ENCODE peak calls at places on chromosomes 11 and 22, in ten cellular contexts. X is left cardiac atrium; Q is amniotic stem cell; P is B cell; S is CD4-positive, CD25-positive, alpha-beta regulatory T cell; L is activated T-helper 1 cell treated with anti-CD3 and anti-CD28 coated beads, Interleukin-12 subunit alpha, Interleukin-12 subunit beta, Interleukin-2, Interleukin-4 antibody, amounts not matched to agents 30 ng/mL and 10 ng/mL and 1 ng/mL, durations not matched to agents 14 hours and 24 hours and 36 hours; K is endothelial cell of umbilical vein; M is substantia nigra; T is Kasumi-1; E is GDM1. Z is an unnamed sample.

GRCh38 chr11:72719144-72719543 is 33.1 kb downstream of the ARAP1 start:
- DNase-seq in X (peak), Q (no peak), P (no peak), S (no peak), L (no peak), K (no peak), M (no peak), T (no peak), E (no peak), Z (no peak)

GRCh38 chr11:64406221-64406946 is 47.4 kb downstream of the RPS6KA4 start:
- DNase-seq in X (peak), Q (no peak), P (no peak), S (no peak), L (no peak), K (no peak), M (no peak), T (no peak), E (no peak), Z (no peak)

GRCh38 chr11:108333403-108333899 is 110.6 kb downstream of the ATM start:
- DNase-seq in X (no peak), Q (no peak), P (no peak), S (no peak), L (no peak), K (no peak), M (no peak), T (no peak), E (no peak), Z (no peak)

GRCh38 chr11:64935634-64936081 is at the start of gene GPHA2:
- DNase-seq in X (no peak), Q (no peak), P (no peak), S (no peak), L (no peak), K (no peak), M (no peak), T (no peak), E (no peak), Z (no peak)

GRCh38 chr11:34940026-34940677 is 23.7 kb downstream of the PDHX start:
- DNase-seq in X (no peak), Q (peak), P (no peak), S (no peak), L (no peak), K (no peak), M (no peak), T (no peak), E (no peak), Z (no peak)

GRCh38 chr11:111347002-111347722 is 31.9 kb downstream of the POU2AF1 start:
- DNase-seq in X (no peak), Q (no peak), P (no peak), S (no peak), L (no peak), K (no peak), M (no peak), T (no peak), E (no peak), Z (no peak)

GRCh38 chr11:61375709-61376108 is 13.5 kb downstream of the TMEM138 start:
- DNase-seq in X (no peak), Q (no peak), P (no peak), S (no peak), L (no peak), K (no peak), M (no peak), T (no peak), E (no peak), Z (no peak)

GRCh38 chr11:103111400-103111799 is 2.2 kb downstream of the DYNC2H1 start:
- DNase-seq in X (no peak), Q (no peak), P (no peak), S (no peak), L (no peak), K (no peak), M (no peak), T (no peak), E (no peak), Z (no peak)

GRCh38 chr22:27804683-27805297 is 3.2 kb upstream of the MN1 start:
- DNase-seq in X (peak), Q (peak), P (peak), S (peak), L (peak), K (peak), M (no peak), T (peak), E (peak), Z (peak)

GRCh38 chr11:118343981-118344521 is at the start of gene CD3G:
- DNase-seq in X (no peak), Q (no peak), P (no peak), S (peak), L (peak), K (no peak), M (no peak), T (no peak), E (no peak), Z (no peak)

GRCh38 chr11:134134167-134134566 is 65.3 kb downstream of the JAM3 start:
- DNase-seq in X (no peak), Q (no peak), P (no peak), S (no peak), L (no peak), K (no peak), M (no peak), T (no peak), E (no peak), Z (no peak)

GRCh38 chr11:92735039-92735438 is 234.4 kb upstream of the MTNR1B start:
- DNase-seq in X (no peak), Q (no peak), P (no peak), S (no peak), L (no peak), K (no peak), M (no peak), T (peak), E (no peak), Z (peak)

GRCh38 chr22:25582946-25583345 is 18.5 kb downstream of the GRK3 start:
- DNase-seq in X (no peak), Q (no peak), P (no peak), S (no peak), L (no peak), K (peak), M (no peak), T (no peak), E (no peak), Z (peak)

GRCh38 chr11:46294365-46295309 is 17.2 kb downstream of the CREB3L1 start:
- DNase-seq in X (no peak), Q (peak), P (no peak), S (no peak), L (no peak), K (no peak), M (no peak), T (no peak), E (no peak), Z (peak)

GRCh38 chr11:2217211-2218081 is 45.8 kb upstream of the TH start:
- DNase-seq in X (no peak), Q (no peak), P (no peak), S (peak), L (no peak), K (no peak), M (no peak), T (no peak), E (no peak), Z (no peak)

GRCh38 chr22:46649176-46650077 is 29.2 kb downstream of the GRAMD4 start:
- DNase-seq in X (peak), Q (no peak), P (no peak), S (no peak), L (no peak), K (no peak), M (no peak), T (no peak), E (no peak), Z (peak)

GRCh38 chr11:76692956-76693355 is 22.4 kb upstream of the LRRC32 start:
- DNase-seq in X (no peak), Q (no peak), P (no peak), S (no peak), L (no peak), K (no peak), M (no peak), T (no peak), E (no peak), Z (no peak)

GRCh38 chr11:133659542-133660201 is 127.4 kb upstream of the OPCML start:
- DNase-seq in X (no peak), Q (no peak), P (no peak), S (no peak), L (no peak), K (no peak), M (no peak), T (no peak), E (no peak), Z (peak)

GRCh38 chr11:72684236-72684912 is 10.2 kb upstream of the PDE2A start:
- DNase-seq in X (peak), Q (peak), P (peak), S (peak), L (peak), K (peak), M (no peak), T (peak), E (no peak), Z (peak)

GRCh38 chr11:22656128-22656527 is 10.3 kb upstream of the GAS2 start:
- DNase-seq in X (no peak), Q (no peak), P (no peak), S (no peak), L (no peak), K (peak), M (no peak), T (no peak), E (no peak), Z (no peak)

GRCh38 chr11:6351782-6352181 is 31.5 kb upstream of the CAVIN3 start:
- DNase-seq in X (no peak), Q (no peak), P (no peak), S (peak), L (peak), K (no peak), M (no peak), T (no peak), E (no peak), Z (no peak)

GRCh38 chr22:30763815-30764686 is 69.4 kb downstream of the OSBP2 start:
- DNase-seq in X (peak), Q (peak), P (no peak), S (peak), L (peak), K (peak), M (no peak), T (peak), E (peak), Z (peak)

GRCh38 chr22:33853200-33854097 is 66.8 kb downstream of the LARGE1 start:
- DNase-seq in X (peak), Q (peak), P (peak), S (peak), L (no peak), K (peak), M (peak), T (no peak), E (no peak), Z (peak)

GRCh38 chr11:105005451-105005845 is 17.5 kb downstream of the CASP5 start:
- DNase-seq in X (no peak), Q (no peak), P (no peak), S (no peak), L (no peak), K (no peak), M (no peak), T (no peak), E (no peak), Z (no peak)

GRCh38 chr11:62889484-62890437 is 9.1 kb downstream of the SLC3A2 start:
- DNase-seq in X (no peak), Q (no peak), P (peak), S (no peak), L (no peak), K (peak), M (no peak), T (peak), E (no peak), Z (no peak)

GRCh38 chr11:34316347-34317037 is 41.3 kb downstream of the ABTB2 start:
- DNase-seq in X (no peak), Q (no peak), P (no peak), S (no peak), L (no peak), K (no peak), M (peak), T (peak), E (no peak), Z (no peak)

GRCh38 chr11:114764563-114764962 is 86.2 kb downstream of the NXPE2 start:
- DNase-seq in X (no peak), Q (no peak), P (no peak), S (no peak), L (no peak), K (no peak), M (no peak), T (no peak), E (no peak), Z (no peak)

GRCh38 chr22:48563966-48564330 is 1263.7 kb downstream of the BRD1 start:
- DNase-seq in X (no peak), Q (no peak), P (no peak), S (no peak), L (no peak), K (no peak), M (no peak), T (no peak), E (no peak), Z (no peak)

GRCh38 chr11:65488273-65489058 is 10.4 kb upstream of the MALAT1 start:
- DNase-seq in X (peak), Q (no peak), P (no peak), S (no peak), L (no peak), K (peak), M (no peak), T (no peak), E (no peak), Z (peak)

GRCh38 chr11:9075441-9076000 is 15.9 kb downstream of the SCUBE2 start:
- DNase-seq in X (no peak), Q (no peak), P (no peak), S (no peak), L (no peak), K (no peak), M (no peak), T (no peak), E (no peak), Z (no peak)

GRCh38 chr11:63813035-63813562 is at the start of gene SPINDOC:
- DNase-seq in X (peak), Q (peak), P (peak), S (peak), L (peak), K (peak), M (peak), T (peak), E (peak), Z (peak)

GRCh38 chr11:46736615-46737014 is 17.6 kb downstream of the F2 start:
- DNase-seq in X (no peak), Q (no peak), P (no peak), S (no peak), L (no peak), K (peak), M (no peak), T (no peak), E (no peak), Z (no peak)

GRCh38 chr11:8799273-8799672 is 111.7 kb upstream of the AKIP1 start:
- DNase-seq in X (no peak), Q (no peak), P (no peak), S (no peak), L (no peak), K (no peak), M (no peak), T (no peak), E (no peak), Z (no peak)

GRCh38 chr22:29268511-29269229 is 602 bp downstream of the EWSR1 start:
- DNase-seq in X (peak), Q (peak), P (peak), S (peak), L (peak), K (peak), M (no peak), T (no peak), E (no peak), Z (peak)

GRCh38 chr22:19820880-19821522 is 33.7 kb downstream of the GNB1L start:
- DNase-seq in X (no peak), Q (no peak), P (peak), S (no peak), L (no peak), K (no peak), M (no peak), T (no peak), E (no peak), Z (no peak)

GRCh38 chr11:11382858-11383532 is 29.9 kb upstream of the CSNK2A3 start:
- DNase-seq in X (no peak), Q (no peak), P (no peak), S (no peak), L (no peak), K (no peak), M (no peak), T (no peak), E (no peak), Z (peak)

GRCh38 chr22:27241430-27242110 is 560.0 kb downstream of the MN1 start:
- DNase-seq in X (peak), Q (no peak), P (no peak), S (no peak), L (no peak), K (peak), M (no peak), T (no peak), E (no peak), Z (no peak)

GRCh38 chr22:19197997-19198865 is 19.7 kb upstream of the SLC25A1 start:
- DNase-seq in X (no peak), Q (no peak), P (no peak), S (no peak), L (no peak), K (no peak), M (no peak), T (no peak), E (no peak), Z (no peak)

GRCh38 chr11:13923716-13924650 is 38.5 kb upstream of the SPON1 start:
- DNase-seq in X (no peak), Q (no peak), P (no peak), S (peak), L (peak), K (peak), M (no peak), T (peak), E (no peak), Z (no peak)

Z was measured in NCI-H1417.